ENCODE peak calls at places on chromosomes 13 and 19, in five cellular contexts. One of them, this sample, is unnamed.

GRCh38 chr19:4581381-4582111 is 22.1 kb upstream of the SEMA6B start:
- DNase-seq in A549: no peak
- DNase-seq in AG04450: no peak
- DNase-seq in uterus: no peak
- DNase-seq in CD8-positive, alpha-beta T cell: no peak
- DNase-seq in this sample: peak

GRCh38 chr19:10544753-10545251 is 1.1 kb downstream of the ATG4D start:
- DNase-seq in CD8-positive, alpha-beta T cell: no peak
- DNase-seq in AG04450: no peak
- DNase-seq in A549: no peak
- DNase-seq in uterus: no peak
- DNase-seq in this sample: no peak

GRCh38 chr19:17513801-17514200 is 2.4 kb downstream of the PGLS start:
- DNase-seq in AG04450: no peak
- DNase-seq in uterus: no peak
- DNase-seq in A549: no peak
- DNase-seq in CD8-positive, alpha-beta T cell: no peak
- DNase-seq in this sample: no peak

GRCh38 chr13:66461021-66461420 is 769.1 kb downstream of the PCDH9 start:
- DNase-seq in A549: no peak
- DNase-seq in uterus: no peak
- DNase-seq in CD8-positive, alpha-beta T cell: no peak
- DNase-seq in AG04450: no peak
- DNase-seq in this sample: no peak

GRCh38 chr13:20901668-20902437 is 693 bp downstream of the XPO4 start:
- DNase-seq in uterus: no peak
- DNase-seq in CD8-positive, alpha-beta T cell: no peak
- DNase-seq in AG04450: no peak
- DNase-seq in A549: peak
- DNase-seq in this sample: no peak

GRCh38 chr13:40644838-40645620 is 21.4 kb downstream of the FOXO1 start:
- DNase-seq in AG04450: no peak
- DNase-seq in CD8-positive, alpha-beta T cell: no peak
- DNase-seq in A549: no peak
- DNase-seq in uterus: no peak
- DNase-seq in this sample: no peak

GRCh38 chr19:11165486-11166030 is 10.0 kb upstream of the SPC24 start:
- DNase-seq in AG04450: no peak
- DNase-seq in CD8-positive, alpha-beta T cell: no peak
- DNase-seq in A549: no peak
- DNase-seq in uterus: no peak
- DNase-seq in this sample: no peak

GRCh38 chr13:67515895-67516294 is 285.8 kb upstream of the PCDH9 start:
- DNase-seq in AG04450: peak
- DNase-seq in CD8-positive, alpha-beta T cell: no peak
- DNase-seq in uterus: no peak
- DNase-seq in A549: no peak
- DNase-seq in this sample: no peak

GRCh38 chr13:109215377-109215776 is 571.0 kb downstream of the IRS2 start:
- DNase-seq in CD8-positive, alpha-beta T cell: no peak
- DNase-seq in A549: no peak
- DNase-seq in uterus: no peak
- DNase-seq in AG04450: no peak
- DNase-seq in this sample: no peak

GRCh38 chr13:38530492-38530891 is 156.4 kb upstream of the FREM2 start:
- DNase-seq in A549: no peak
- DNase-seq in uterus: no peak
- DNase-seq in CD8-positive, alpha-beta T cell: no peak
- DNase-seq in AG04450: no peak
- DNase-seq in this sample: no peak

GRCh38 chr13:80313668-80314278 is 27.2 kb downstream of the SPRY2 start:
- DNase-seq in uterus: no peak
- DNase-seq in AG04450: no peak
- DNase-seq in A549: peak
- DNase-seq in CD8-positive, alpha-beta T cell: no peak
- DNase-seq in this sample: no peak

GRCh38 chr13:84296386-84296785 is 414.1 kb upstream of the SLITRK1 start:
- DNase-seq in uterus: no peak
- DNase-seq in AG04450: no peak
- DNase-seq in CD8-positive, alpha-beta T cell: no peak
- DNase-seq in A549: no peak
- DNase-seq in this sample: no peak

GRCh38 chr13:56351041-56351440 is 789.7 kb upstream of the PRR20A start:
- DNase-seq in uterus: no peak
- DNase-seq in A549: no peak
- DNase-seq in CD8-positive, alpha-beta T cell: no peak
- DNase-seq in AG04450: no peak
- DNase-seq in this sample: no peak

GRCh38 chr13:48559638-48560320 is 26.9 kb upstream of the RCBTB2 start:
- DNase-seq in AG04450: no peak
- DNase-seq in uterus: no peak
- DNase-seq in CD8-positive, alpha-beta T cell: no peak
- DNase-seq in A549: no peak
- DNase-seq in this sample: no peak

GRCh38 chr13:43916828-43917227 is 37.1 kb downstream of the LACC1 start:
- DNase-seq in uterus: no peak
- DNase-seq in CD8-positive, alpha-beta T cell: no peak
- DNase-seq in A549: no peak
- DNase-seq in AG04450: no peak
- DNase-seq in this sample: no peak

GRCh38 chr13:106373989-106374572 is 161.4 kb downstream of the EFNB2 start:
- DNase-seq in CD8-positive, alpha-beta T cell: no peak
- DNase-seq in AG04450: no peak
- DNase-seq in uterus: peak
- DNase-seq in A549: no peak
- DNase-seq in this sample: no peak

GRCh38 chr19:50214699-50215543 is 11.5 kb downstream of the MYH14 start:
- DNase-seq in AG04450: no peak
- DNase-seq in CD8-positive, alpha-beta T cell: no peak
- DNase-seq in uterus: no peak
- DNase-seq in A549: no peak
- DNase-seq in this sample: no peak

GRCh38 chr13:101144808-101145419 is 271.4 kb downstream of the NALCN start:
- DNase-seq in uterus: no peak
- DNase-seq in CD8-positive, alpha-beta T cell: no peak
- DNase-seq in A549: peak
- DNase-seq in AG04450: peak
- DNase-seq in this sample: no peak

GRCh38 chr13:101150998-101151397 is 265.3 kb downstream of the NALCN start:
- DNase-seq in uterus: no peak
- DNase-seq in A549: no peak
- DNase-seq in AG04450: no peak
- DNase-seq in CD8-positive, alpha-beta T cell: no peak
- DNase-seq in this sample: no peak

GRCh38 chr13:101146101-101146898 is 270.0 kb downstream of the NALCN start:
- DNase-seq in uterus: no peak
- DNase-seq in AG04450: no peak
- DNase-seq in A549: no peak
- DNase-seq in CD8-positive, alpha-beta T cell: no peak
- DNase-seq in this sample: no peak

GRCh38 chr13:101152184-101152583 is 264.1 kb downstream of the NALCN start:
- DNase-seq in AG04450: no peak
- DNase-seq in A549: no peak
- DNase-seq in uterus: no peak
- DNase-seq in CD8-positive, alpha-beta T cell: no peak
- DNase-seq in this sample: no peak

DNA sequence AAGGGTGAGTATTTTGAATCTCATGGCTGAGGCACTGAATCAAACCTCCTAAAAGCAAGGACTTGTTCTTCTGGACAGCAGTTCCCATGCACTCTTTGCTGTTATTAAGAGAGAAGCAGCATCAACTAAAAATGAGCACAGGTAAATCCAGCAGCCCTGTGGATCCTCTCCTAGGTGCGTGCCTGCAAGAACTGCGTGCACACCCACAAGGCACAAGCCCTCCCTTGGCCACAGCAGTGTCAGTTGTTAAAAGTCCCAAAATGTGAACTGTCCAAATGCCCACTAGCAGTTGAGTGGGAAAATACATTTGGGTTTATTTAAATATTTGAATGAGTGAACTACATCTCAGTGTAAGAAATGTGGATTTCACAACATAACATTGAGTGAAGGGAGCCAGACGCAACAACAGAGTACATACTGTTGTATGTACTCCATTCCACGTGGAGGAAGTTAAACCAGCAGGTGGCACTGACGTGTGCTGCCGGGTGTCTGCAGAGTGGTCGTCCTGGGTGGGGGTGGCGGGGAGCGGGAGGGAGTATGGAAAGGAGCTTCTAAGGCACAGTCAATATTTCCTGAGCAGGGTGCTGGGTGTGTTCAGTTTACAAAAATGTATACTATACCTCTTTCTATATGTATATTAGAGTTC is 266.4 kb downstream of the NALCN start:
- DNase-seq in A549: peak
- DNase-seq in CD8-positive, alpha-beta T cell: no peak
- DNase-seq in uterus: no peak
- DNase-seq in AG04450: peak
- DNase-seq in this sample: no peak
- TF ChIP-seq CTCF in A549: peak
- TF ChIP-seq CTCF in CD8-positive, alpha-beta T cell: no peak
- TF ChIP-seq CTCF in uterus: no peak
- TF ChIP-seq CTCF in AG04450: peak
- TF ChIP-seq CTCF in this sample: no peak

DNA sequence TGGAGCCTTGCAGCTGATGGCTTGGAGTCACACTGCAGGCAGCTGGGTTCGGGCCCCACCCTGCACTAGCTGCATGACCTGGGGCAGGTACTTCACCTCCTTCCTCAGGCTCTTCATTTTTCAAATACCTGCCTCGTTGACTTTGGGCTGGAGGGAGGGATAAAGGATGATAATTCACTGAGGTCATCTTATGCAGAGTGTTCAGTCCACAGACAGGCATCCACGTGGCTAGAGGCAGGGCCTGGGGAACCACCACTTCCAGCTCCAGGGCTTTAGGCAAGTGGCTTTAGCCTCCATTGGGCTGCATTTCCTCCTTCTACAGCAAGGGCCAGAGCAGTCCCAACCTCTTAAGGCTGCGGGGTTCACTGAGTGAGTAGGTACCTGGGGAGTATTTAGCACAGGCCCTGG is 84.8 kb downstream of the SIPA1L3 start:
- DNase-seq in AG04450: no peak
- DNase-seq in A549: no peak
- DNase-seq in uterus: no peak
- DNase-seq in CD8-positive, alpha-beta T cell: no peak
- DNase-seq in this sample: no peak
- H3K27ac ChIP-seq in AG04450: no peak
- H3K27ac ChIP-seq in A549: peak
- H3K27ac ChIP-seq in uterus: no peak
- H3K27ac ChIP-seq in CD8-positive, alpha-beta T cell: no peak
- H3K27ac ChIP-seq in this sample: no peak

GRCh38 chr19:55339225-55340143 is at the start of gene KMT5C:
- DNase-seq in AG04450: peak
- DNase-seq in A549: peak
- DNase-seq in uterus: peak
- DNase-seq in CD8-positive, alpha-beta T cell: peak
- DNase-seq in this sample: peak
- TF ChIP-seq CTCF in AG04450: peak
- TF ChIP-seq CTCF in A549: no peak
- TF ChIP-seq CTCF in uterus: no peak
- TF ChIP-seq CTCF in CD8-positive, alpha-beta T cell: no peak
- TF ChIP-seq CTCF in this sample: peak

GRCh38 chr19:30162718-30163117 is 209.5 kb upstream of the ZNF536 start:
- DNase-seq in A549: no peak
- DNase-seq in uterus: no peak
- DNase-seq in CD8-positive, alpha-beta T cell: no peak
- DNase-seq in AG04450: no peak
- DNase-seq in this sample: no peak
- H3K27ac ChIP-seq in A549: no peak
- H3K27ac ChIP-seq in uterus: no peak
- H3K27ac ChIP-seq in CD8-positive, alpha-beta T cell: no peak
- H3K27ac ChIP-seq in AG04450: no peak
- H3K27ac ChIP-seq in this sample: no peak

DNA sequence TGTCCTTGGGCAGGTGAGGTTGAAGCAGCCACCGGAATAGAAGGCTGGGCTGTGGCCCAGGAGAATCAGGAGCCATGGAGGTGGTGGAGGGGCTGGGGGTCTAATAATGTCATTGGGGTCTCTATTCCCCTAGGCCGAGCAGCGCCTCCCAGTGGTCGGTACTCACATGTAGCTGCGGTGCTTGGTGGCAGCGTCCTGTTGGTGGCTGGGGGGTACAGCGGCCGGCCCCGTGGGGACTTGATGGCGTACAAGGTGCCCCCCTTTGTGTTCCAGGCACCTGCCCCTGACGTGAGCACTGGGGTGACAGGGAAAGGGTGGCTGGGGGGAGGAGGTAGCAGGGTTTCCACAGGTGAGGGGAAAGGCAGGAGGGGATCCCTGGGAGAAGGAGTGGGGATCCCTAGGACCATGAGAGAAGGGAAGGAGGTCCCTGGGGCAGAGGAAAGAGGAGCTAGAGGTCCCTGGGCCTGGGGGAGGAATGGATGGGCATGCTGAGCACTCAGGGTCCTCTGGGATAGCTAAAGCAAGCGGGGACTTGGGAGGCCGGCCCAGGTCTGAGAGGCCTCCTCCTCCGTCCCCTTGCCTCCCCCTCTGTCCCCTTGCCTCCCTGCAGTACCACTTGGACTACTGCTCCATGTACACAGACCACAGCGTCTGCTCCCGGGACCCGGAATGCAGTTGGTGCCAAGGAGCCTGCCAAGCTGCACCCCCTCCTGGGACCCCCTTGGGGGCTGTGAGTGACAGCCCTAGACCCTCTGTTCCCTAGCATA is 18.1 kb downstream of the MEGF8 start:
- DNase-seq in AG04450: no peak
- DNase-seq in CD8-positive, alpha-beta T cell: no peak
- DNase-seq in uterus: no peak
- DNase-seq in A549: no peak
- DNase-seq in this sample: no peak
- TF ChIP-seq CTCF in AG04450: peak
- TF ChIP-seq CTCF in CD8-positive, alpha-beta T cell: no peak
- TF ChIP-seq CTCF in uterus: no peak
- TF ChIP-seq CTCF in A549: peak
- TF ChIP-seq CTCF in this sample: no peak

DNA sequence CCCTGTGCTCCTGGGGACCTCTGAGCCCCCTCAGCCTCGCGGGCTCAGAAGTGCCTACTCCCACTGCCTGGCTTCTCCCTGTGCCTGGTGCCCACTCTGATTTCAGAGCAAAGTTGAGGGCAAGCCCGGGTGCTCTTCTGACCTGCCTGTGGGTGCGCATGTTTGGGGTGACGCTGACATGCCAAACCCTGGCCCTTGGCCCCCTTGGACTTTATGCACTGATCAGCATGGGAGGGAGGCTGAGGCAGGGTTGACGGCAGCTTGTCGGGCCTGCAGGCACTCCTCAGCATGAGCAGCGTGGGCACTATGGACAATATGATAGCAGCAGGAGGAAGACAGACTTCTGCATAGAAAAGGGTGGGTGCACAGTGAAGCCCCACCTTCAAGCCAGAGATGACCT is 279.3 kb upstream of the KLF12 start:
- DNase-seq in A549: no peak
- DNase-seq in uterus: no peak
- DNase-seq in AG04450: no peak
- DNase-seq in CD8-positive, alpha-beta T cell: no peak
- DNase-seq in this sample: no peak
- H3K27ac ChIP-seq in A549: no peak
- H3K27ac ChIP-seq in uterus: no peak
- H3K27ac ChIP-seq in AG04450: no peak
- H3K27ac ChIP-seq in CD8-positive, alpha-beta T cell: no peak
- H3K27ac ChIP-seq in this sample: no peak

GRCh38 chr19:2168619-2169424 is 5.1 kb downstream of the DOT1L start:
- DNase-seq in CD8-positive, alpha-beta T cell: peak
- DNase-seq in A549: peak
- DNase-seq in uterus: peak
- DNase-seq in AG04450: peak
- DNase-seq in this sample: peak
- TF ChIP-seq CTCF in CD8-positive, alpha-beta T cell: no peak
- TF ChIP-seq CTCF in A549: no peak
- TF ChIP-seq CTCF in uterus: peak
- TF ChIP-seq CTCF in AG04450: no peak
- TF ChIP-seq CTCF in this sample: no peak

GRCh38 chr13:34152996-34153395 is 335.0 kb downstream of the RFC3 start:
- DNase-seq in A549: no peak
- DNase-seq in uterus: no peak
- DNase-seq in AG04450: no peak
- DNase-seq in CD8-positive, alpha-beta T cell: no peak
- DNase-seq in this sample: no peak
- H3K27ac ChIP-seq in A549: peak
- H3K27ac ChIP-seq in uterus: no peak
- H3K27ac ChIP-seq in AG04450: no peak
- H3K27ac ChIP-seq in CD8-positive, alpha-beta T cell: no peak
- H3K27ac ChIP-seq in this sample: no peak

This sample was measured in dorsolateral prefrontal cortex.